ENCODE peak calls at places on chromosomes 5 and 9, in eight cellular contexts. X is heart right ventricle; I is CD4-positive, CD25-positive, alpha-beta regulatory T cell; U is GM12878; T is heart left ventricle; F is stomach; K is fibroblast of lung; N is effector memory CD4-positive, alpha-beta T cell. P is an unnamed sample.

GRCh38 chr5:149959406-149960236 is 937 bp upstream of the SLC26A2 start:
- DNase-seq in N (peak; percentile 9), I (peak; percentile 22), X (no peak), U (peak; percentile 43), T (no peak), K (peak; percentile 73), F (no peak), P (no peak)

GRCh38 chr9:128325629-128326028 is 3.0 kb downstream of the COQ4 start:
- DNase-seq in N (no peak), U (no peak), T (no peak), F (no peak), X (no peak), K (no peak), I (no peak), P (no peak)

GRCh38 chr9:4327504-4328191 is 27.8 kb upstream of the GLIS3 start:
- DNase-seq in F (no peak), T (no peak), K (peak; percentile 84), U (no peak), I (no peak), X (no peak), N (no peak), P (no peak)

GRCh38 chr9:119252671-119253299 is 116.5 kb downstream of the BRINP1 start:
- DNase-seq in I (no peak), T (no peak), K (no peak), F (no peak), N (no peak), U (no peak), X (no peak), P (no peak)

GRCh38 chr5:189976-190365 is 1.3 kb upstream of the LRRC14B start:
- DNase-seq in F (no peak), K (no peak), X (no peak), T (no peak), U (no peak), I (no peak), N (no peak), P (no peak)

GRCh38 chr5:139383275-139383992 is at the start of gene SLC23A1:
- DNase-seq in N (no peak), T (no peak), I (no peak), F (no peak), X (no peak), U (no peak), K (no peak), P (no peak)

GRCh38 chr9:125525846-125526619 is 181.0 kb downstream of the MAPKAP1 start:
- DNase-seq in F (no peak), U (no peak), X (peak; percentile 69), N (no peak), T (peak; percentile 72), K (peak; percentile 76), I (no peak), P (no peak)

GRCh38 chr5:113071401-113071800 is 94.8 kb downstream of the DCP2 start:
- DNase-seq in F (no peak), N (no peak), X (no peak), T (no peak), I (no peak), K (no peak), U (no peak), P (no peak)

GRCh38 chr9:131276107-131276888 is at the start of gene FAM78A:
- DNase-seq in F (peak; percentile 57), K (peak; percentile 10), U (no peak), X (no peak), T (peak; percentile 89), I (peak; percentile 30), N (peak; percentile 25), P (peak; percentile 89)

GRCh38 chr5:97000391-97000790 is 64.5 kb downstream of the LNPEP start:
- DNase-seq in T (no peak), F (no peak), X (no peak), I (no peak), K (peak; percentile 28), N (no peak), U (no peak), P (no peak)

GRCh38 chr5:14156611-14157493 is 13.7 kb downstream of the TRIO start:
- DNase-seq in U (peak; percentile 67), K (peak; percentile 99), T (no peak), X (peak; percentile 69), N (no peak), I (no peak), F (no peak), P (no peak)

GRCh38 chr5:1111727-1112289 is at the start of gene SLC12A7:
- DNase-seq in X (no peak), I (peak; percentile 65), K (peak; percentile 11), F (peak; percentile 81), U (no peak), N (peak; percentile 41), T (no peak), P (peak; percentile 79)

GRCh38 chr9:70409800-70410199 is 4.7 kb downstream of the KLF9 start:
- DNase-seq in X (no peak), I (no peak), U (no peak), T (no peak), F (no peak), N (no peak), K (no peak), P (no peak)

GRCh38 chr5:176371621-176372539 is 6.6 kb downstream of the ARL10 start:
- DNase-seq in F (no peak), X (no peak), N (no peak), T (no peak), K (no peak), U (no peak), I (no peak), P (no peak)

GRCh38 chr9:124014355-124015026 is 2.9 kb downstream of the LHX2 start:
- DNase-seq in K (no peak), I (no peak), F (no peak), U (no peak), N (no peak), X (no peak), T (no peak), P (no peak)

GRCh38 chr9:83355024-83355444 is 183.2 kb downstream of the FRMD3 start:
- DNase-seq in U (no peak), K (peak; percentile 15), I (no peak), X (peak; percentile 64), N (no peak), F (no peak), T (no peak), P (no peak)

GRCh38 chr9:127976498-127976897 is 4.3 kb downstream of the EEIG1 start:
- DNase-seq in I (no peak), X (no peak), N (peak; percentile 62), T (peak; percentile 44), F (peak; percentile 80), K (no peak), U (no peak), P (peak; percentile 78)

GRCh38 chr9:131642496-131643083 is 97.3 kb downstream of the PRRT1B start:
- DNase-seq in N (no peak), F (no peak), T (no peak), I (no peak), U (no peak), X (no peak), K (no peak), P (no peak)

GRCh38 chr5:142873831-142874230 is 103.7 kb downstream of the ARHGAP26 start:
- DNase-seq in I (no peak), N (no peak), X (no peak), U (no peak), T (no peak), K (no peak), F (no peak), P (no peak)

GRCh38 chr5:142871056-142871879 is 101.1 kb downstream of the ARHGAP26 start:
- DNase-seq in X (no peak), U (no peak), F (peak; percentile 86), N (no peak), K (no peak), T (no peak), I (no peak), P (peak; percentile 54)

GRCh38 chr5:142872795-142873194 is 102.6 kb downstream of the ARHGAP26 start:
- DNase-seq in X (peak; percentile 46), F (peak; percentile 53), I (no peak), T (no peak), K (peak; percentile 65), U (no peak), N (no peak), P (no peak)

GRCh38 chr5:142871880-142872200 is 101.7 kb downstream of the ARHGAP26 start:
- DNase-seq in I (no peak), X (peak; percentile 41), N (no peak), K (no peak), U (no peak), F (no peak), T (no peak), P (peak; percentile 47)

GRCh38 chr5:142872217-142872616 is 102.0 kb downstream of the ARHGAP26 start:
- DNase-seq in N (no peak), K (no peak), T (no peak), I (no peak), U (no peak), X (no peak), F (no peak), P (no peak)
- H3K4me1 ChIP-seq in N (no peaks in the 10 kb centered on the region), K (no peaks in the 10 kb centered on the region), T (peaks cover 56% of the 10 kb centered on the region), I (no peaks in the 10 kb centered on the region), U (no peaks in the 10 kb centered on the region), X (peaks cover 85% of the 10 kb centered on the region), F (peaks cover 61% of the 10 kb centered on the region), P (peaks cover 70% of the 10 kb centered on the region)

GRCh38 chr9:105305834-105306233 is 61.4 kb downstream of the SLC44A1 start:
- DNase-seq in F (no peak), X (no peak), I (no peak), K (no peak), U (no peak), N (no peak), T (no peak), P (no peak)
- H3K4me1 ChIP-seq in F (peaks cover 15% of the 10 kb centered on the region), X (peaks cover 23% of the 10 kb centered on the region), I (no peaks in the 10 kb centered on the region), K (peaks cover 2% of the 10 kb centered on the region), U (peaks cover 11% of the 10 kb centered on the region), N (no peaks in the 10 kb centered on the region), T (peaks cover 7% of the 10 kb centered on the region), P (peaks cover 12% of the 10 kb centered on the region)

GRCh38 chr5:143577554-143577953 is 174.1 kb upstream of the NR3C1 start:
- DNase-seq in U (no peak), K (no peak), I (no peak), X (no peak), T (no peak), F (no peak), N (no peak), P (no peak)
- H3K4me1 ChIP-seq in U (peaks cover 3% of the 10 kb centered on the region), K (no peaks in the 10 kb centered on the region), I (no peaks in the 10 kb centered on the region), X (peaks cover 25% of the 10 kb centered on the region), T (peaks cover 13% of the 10 kb centered on the region), F (no peaks in the 10 kb centered on the region), N (no peaks in the 10 kb centered on the region), P (peaks cover 8% of the 10 kb centered on the region)

GRCh38 chr5:88672644-88673493 is 210.1 kb downstream of the MEF2C start:
- DNase-seq in N (no peak), F (no peak), K (peak; percentile 91), T (no peak), U (no peak), X (no peak), I (no peak), P (no peak)
- H3K4me1 ChIP-seq in N (peaks cover 17% of the 10 kb centered on the region), F (peaks cover 17% of the 10 kb centered on the region), K (no peaks in the 10 kb centered on the region), T (peaks cover 9% of the 10 kb centered on the region), U (peaks cover under 1% of the 10 kb centered on the region), X (peaks cover 21% of the 10 kb centered on the region), I (peaks cover 21% of the 10 kb centered on the region), P (peaks cover 20% of the 10 kb centered on the region)

GRCh38 chr9:99870126-99870525 is 36.3 kb upstream of the STX17 start:
- DNase-seq in N (no peak), K (peak; percentile 41), I (no peak), U (no peak), F (no peak), T (no peak), X (no peak), P (no peak)
- H3K4me1 ChIP-seq in N (no peaks in the 10 kb centered on the region), K (no peaks in the 10 kb centered on the region), I (peaks cover 5% of the 10 kb centered on the region), U (peaks cover 18% of the 10 kb centered on the region), F (no peaks in the 10 kb centered on the region), T (no peaks in the 10 kb centered on the region), X (peaks cover 6% of the 10 kb centered on the region), P (no peaks in the 10 kb centered on the region)